ENCODE peak calls at places on chromosomes 12 and 14, in six cellular contexts. J is heart left ventricle; I is NCI-H1105 treated with DMSO at 0.1 percent for 48 hours; U is HTR-8/SVneo; P is activated naive CD4-positive, alpha-beta T cell treated with anti-CD3 and anti-CD28 coated beads, Interleukin-2, amount 10 ng/mL, durations not matched to agents 7 days and 5 days; G is iPS DF 19.7. F is an unnamed sample.

GRCh38 chr12:104886418-104887401 is 71.4 kb downstream of the SLC41A2 start:
- DNase-seq in I (peak; percentile 73), P (no peak), J (no peak), U (no peak), G (no peak), F (peak; percentile 29)

GRCh38 chr14:36646664-36647416 is 14.8 kb upstream of the PAX9 start:
- DNase-seq in I (no peak), G (no peak), P (no peak), U (no peak), J (no peak), F (no peak)

GRCh38 chr12:124391340-124392261 is 96.7 kb downstream of the RFLNA start:
- DNase-seq in G (no peak), P (peak; percentile 60), U (no peak), J (peak; percentile 85), I (no peak), F (no peak)

GRCh38 chr12:104958946-104959841 is 1.1 kb upstream of the SLC41A2 start:
- DNase-seq in U (no peak), J (no peak), G (no peak), P (no peak), I (no peak), F (no peak)

GRCh38 chr14:38124496-38124895 is 83.2 kb upstream of the SSTR1 start:
- DNase-seq in J (no peak), U (no peak), P (no peak), I (no peak), G (no peak), F (no peak)

GRCh38 chr12:131553409-131553808 is 157.5 kb upstream of the SFSWAP start:
- DNase-seq in G (no peak), P (no peak), J (no peak), I (no peak), U (no peak), F (no peak)

GRCh38 chr14:23640524-23641141 is 4.5 kb downstream of the DHRS2 start:
- DNase-seq in J (no peak), G (no peak), U (peak; percentile 51), I (peak; percentile 73), P (no peak), F (peak; percentile 92)

GRCh38 chr14:105026033-105026785 is 5.3 kb upstream of the CDCA4 start:
- DNase-seq in G (no peak), U (peak; percentile 46), J (no peak), P (no peak), I (no peak), F (no peak)

GRCh38 chr14:52741865-52742264 is 11.9 kb downstream of the STYX start:
- DNase-seq in I (no peak), U (no peak), P (no peak), G (no peak), J (no peak), F (no peak)

F was measured in smooth muscle cell of the brain vasculature.